ENCODE peak calls at places on chromosomes 3 and 15, in five cellular contexts. W, H, J, L and O are unnamed samples.

GRCh38 chr15:99029358-99029871 is 21.8 kb upstream of the PGPEP1L start:
- DNase-seq in W (no peak), H (no peak), J (no peak), L (no peak), O (no peak)

GRCh38 chr15:95470997-95471692 is 859.4 kb upstream of the NR2F2 start:
- DNase-seq in W (no peak), H (no peak), J (no peak), L (no peak), O (no peak)

GRCh38 chr15:34855893-34856292 is 60.5 kb upstream of the ACTC1 start:
- DNase-seq in W (peak), H (no peak), J (no peak), L (no peak), O (no peak)

GRCh38 chr3:188719545-188719944 is 452.2 kb upstream of the TPRG1 start:
- DNase-seq in W (no peak), H (no peak), J (no peak), L (no peak), O (no peak)

GRCh38 chr15:82810061-82810862 is 834 bp downstream of the WHAMM start:
- DNase-seq in W (peak), H (no peak), J (peak), L (no peak), O (peak)

GRCh38 chr15:70293606-70294470 is 196.1 kb upstream of the TLE3 start:
- DNase-seq in W (no peak), H (no peak), J (no peak), L (no peak), O (no peak)

GRCh38 chr15:50134524-50135024 is 15.5 kb upstream of the ATP8B4 start:
- DNase-seq in W (peak), H (no peak), J (no peak), L (no peak), O (no peak)

GRCh38 chr15:101091080-101092017 is 160.5 kb downstream of the CHSY1 start:
- DNase-seq in W (peak), H (no peak), J (no peak), L (peak), O (no peak)

GRCh38 chr3:190618349-190619030 is 104.6 kb downstream of the IL1RAP start:
- DNase-seq in W (no peak), H (no peak), J (no peak), L (no peak), O (no peak)

GRCh38 chr3:115658032-115658336 is 34.7 kb downstream of the GAP43 start:
- DNase-seq in W (no peak), H (no peak), J (no peak), L (no peak), O (no peak)

GRCh38 chr3:72310028-72310987 is 525.4 kb upstream of the PROK2 start:
- DNase-seq in W (peak), H (no peak), J (peak), L (peak), O (peak)

GRCh38 chr3:149968216-149968615 is 2.5 kb downstream of the PFN2 start:
- DNase-seq in W (peak), H (no peak), J (no peak), L (no peak), O (no peak)

GRCh38 chr3:74862501-74862900 is 248.0 kb upstream of the CNTN3 start:
- DNase-seq in W (no peak), H (no peak), J (no peak), L (no peak), O (no peak)

GRCh38 chr3:34258271-34259015 is 460.0 kb downstream of the PDCD6IP start:
- DNase-seq in W (no peak), H (no peak), J (no peak), L (no peak), O (no peak)

GRCh38 chr3:43296565-43296964 is 10.2 kb downstream of the SNRK start:
- DNase-seq in W (peak), H (no peak), J (peak), L (no peak), O (peak)

GRCh38 chr3:171088984-171089754 is 62.6 kb upstream of the SLC2A2 start:
- DNase-seq in W (peak), H (no peak), J (no peak), L (no peak), O (no peak)

GRCh38 chr3:50567011-50567385 is 549 bp downstream of the C3orf18 start:
- DNase-seq in W (no peak), H (no peak), J (no peak), L (no peak), O (no peak)

GRCh38 chr3:61562042-61562809 is 855 bp downstream of the PTPRG start:
- DNase-seq in W (no peak), H (no peak), J (no peak), L (no peak), O (peak)

GRCh38 chr15:50993598-50993997 is 85.1 kb downstream of the AP4E1 start:
- DNase-seq in W (no peak), H (no peak), J (no peak), L (no peak), O (no peak)

GRCh38 chr3:177452487-177452886 is 255.2 kb upstream of the TBL1XR1 start:
- DNase-seq in W (peak), H (no peak), J (no peak), L (no peak), O (no peak)